ENCODE peak calls at places on chromosomes 12 and 14, in five cellular contexts. K, T, G, Y and U are unnamed samples.

GRCh38 chr14:61051046-61051445 is 70.0 kb downstream of the SLC38A6 start:
- DNase-seq in K (no peak), T (peak; percentile 50), G (no peak), Y (no peak), U (no peak)

GRCh38 chr14:54566152-54566409 is 847 bp upstream of the SAMD4A start:
- DNase-seq in K (no peak), T (no peak), G (no peak), Y (no peak), U (no peak)

GRCh38 chr14:77043984-77044485 is 15.5 kb upstream of the IRF2BPL start:
- DNase-seq in K (no peak), T (peak; percentile 57), G (no peak), Y (no peak), U (no peak)

GRCh38 chr12:122167328-122167925 is 6.6 kb downstream of the IL31 start:
- DNase-seq in K (peak; percentile 22), T (no peak), G (peak; percentile 67), Y (no peak), U (no peak)

GRCh38 chr12:52346596-52346995 is 20.7 kb downstream of the KRT85 start:
- DNase-seq in K (no peak), T (no peak), G (peak; percentile 40), Y (no peak), U (no peak)

GRCh38 chr14:97033556-97034081 is 236.4 kb downstream of the VRK1 start:
- DNase-seq in K (no peak), T (no peak), G (no peak), Y (no peak), U (no peak)

GRCh38 chr12:95169368-95169767 is 47.9 kb downstream of the FGD6 start:
- DNase-seq in K (peak; percentile 80), T (no peak), G (peak; percentile 78), Y (peak; percentile 89), U (no peak)

GRCh38 chr12:2251485-2252179 is 198.8 kb downstream of the CACNA1C start:
- DNase-seq in K (no peak), T (no peak), G (no peak), Y (no peak), U (no peak)

GRCh38 chr12:57089259-57090245 is 638 bp downstream of the NAB2 start:
- DNase-seq in K (no peak), T (peak; percentile 80), G (peak; percentile 58), Y (no peak), U (peak; percentile 34)

GRCh38 chr14:50139192-50139591 is 22.8 kb upstream of the VCPKMT start:
- DNase-seq in K (no peak), T (no peak), G (no peak), Y (no peak), U (no peak)

GRCh38 chr14:71416392-71416791 is 509.1 kb downstream of the PCNX1 start:
- DNase-seq in K (no peak), T (no peak), G (no peak), Y (no peak), U (no peak)

GRCh38 chr12:117090388-117090787 is 8.8 kb downstream of the TESC start:
- DNase-seq in K (no peak), T (no peak), G (no peak), Y (no peak), U (no peak)

GRCh38 chr14:33568935-33569579 is 381.8 kb downstream of the EGLN3 start:
- DNase-seq in K (no peak), T (no peak), G (no peak), Y (no peak), U (no peak)

GRCh38 chr12:13101854-13102375 is 1.6 kb downstream of the GSG1 start:
- DNase-seq in K (peak; percentile 62), T (no peak), G (peak; percentile 92), Y (peak; percentile 85), U (no peak)

GRCh38 chr12:6202846-6203245 is 2.6 kb downstream of the CD9 start:
- DNase-seq in K (no peak), T (no peak), G (no peak), Y (no peak), U (no peak)
- H3K4me1 ChIP-seq in K (peaks cover 47% of the 10 kb centered on the region), T (peaks cover 33% of the 10 kb centered on the region), G (peaks cover 3% of the 10 kb centered on the region), Y (peaks cover 21% of the 10 kb centered on the region), U (no peaks in the 10 kb centered on the region)

DNA sequence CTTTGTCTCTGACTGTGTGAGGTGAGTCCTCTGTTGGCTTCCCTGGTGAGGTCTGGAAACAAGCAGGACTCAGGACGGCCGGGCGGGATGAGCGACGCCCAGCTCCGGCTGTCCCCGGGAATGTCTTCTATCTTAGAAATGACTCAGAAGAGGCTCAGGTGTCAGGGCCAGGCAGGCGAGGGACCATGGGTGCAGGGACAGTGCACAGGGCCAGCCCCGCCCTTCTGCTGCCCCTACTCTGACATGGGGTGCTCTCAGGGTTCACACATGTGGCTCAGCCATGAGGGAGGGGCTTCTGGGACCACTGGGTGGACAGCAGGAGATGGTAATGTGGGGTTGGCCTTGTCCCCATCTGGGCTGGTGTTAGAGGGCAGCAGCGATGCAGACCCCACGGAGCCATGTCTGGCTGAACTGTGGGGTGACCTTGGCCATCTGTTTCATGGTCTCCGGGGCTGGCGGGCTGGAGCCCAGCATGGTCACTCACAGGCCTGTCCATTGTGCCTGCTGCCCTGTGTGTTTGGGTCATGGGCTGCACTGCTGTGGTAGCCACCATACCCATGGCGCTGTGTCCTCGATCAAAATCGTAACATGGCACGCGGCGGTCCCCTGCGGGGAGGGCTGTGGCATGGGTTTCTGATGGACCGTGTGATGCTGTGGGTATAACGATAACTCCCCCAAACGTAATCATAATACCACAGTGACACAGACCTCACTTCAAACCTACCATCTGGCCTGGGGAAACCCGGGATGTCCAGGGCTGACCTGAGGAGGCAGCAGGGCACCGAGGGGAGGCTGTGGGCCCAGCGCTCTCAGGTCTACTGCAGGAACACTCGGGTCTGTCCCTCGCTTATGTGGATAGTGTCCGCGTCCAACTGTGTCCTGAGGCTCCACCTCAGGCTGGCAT is 368.8 kb downstream of the TMEM121 start:
- DNase-seq in K (no peak), T (peak; percentile 16), G (no peak), Y (no peak), U (no peak)
- H3K9me3 ChIP-seq in K (no peaks in the 10 kb centered on the region), T (no peaks in the 10 kb centered on the region), G (no peaks in the 10 kb centered on the region), Y (peaks cover 3% of the 10 kb centered on the region), U (no peaks in the 10 kb centered on the region)

DNA sequence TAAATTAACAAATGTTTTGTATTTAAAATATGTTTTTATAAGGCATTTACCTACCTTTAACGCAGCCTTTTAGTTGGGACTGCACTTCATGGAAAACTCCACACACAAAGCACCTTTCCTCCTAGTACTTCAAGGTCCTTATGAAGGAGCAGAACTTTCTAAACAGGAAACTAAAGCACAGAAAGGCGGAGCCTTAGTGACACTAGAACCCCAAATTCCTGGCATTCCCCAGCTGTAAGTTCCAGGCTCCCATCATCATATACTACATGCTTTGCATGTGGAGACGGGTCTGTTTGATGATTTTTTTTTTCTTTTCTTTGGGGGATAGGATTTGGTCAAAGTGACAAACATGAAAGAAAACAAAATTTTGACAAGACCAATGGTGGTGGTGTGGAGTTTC is 39.5 kb downstream of the STXBP6 start:
- DNase-seq in K (no peak), T (no peak), G (no peak), Y (peak; percentile 5), U (no peak)
- H3K4me1 ChIP-seq in K (peaks cover 50% of the 10 kb centered on the region), T (no peaks in the 10 kb centered on the region), G (peaks cover 4% of the 10 kb centered on the region), Y (peaks cover 31% of the 10 kb centered on the region), U (no peaks in the 10 kb centered on the region)

DNA sequence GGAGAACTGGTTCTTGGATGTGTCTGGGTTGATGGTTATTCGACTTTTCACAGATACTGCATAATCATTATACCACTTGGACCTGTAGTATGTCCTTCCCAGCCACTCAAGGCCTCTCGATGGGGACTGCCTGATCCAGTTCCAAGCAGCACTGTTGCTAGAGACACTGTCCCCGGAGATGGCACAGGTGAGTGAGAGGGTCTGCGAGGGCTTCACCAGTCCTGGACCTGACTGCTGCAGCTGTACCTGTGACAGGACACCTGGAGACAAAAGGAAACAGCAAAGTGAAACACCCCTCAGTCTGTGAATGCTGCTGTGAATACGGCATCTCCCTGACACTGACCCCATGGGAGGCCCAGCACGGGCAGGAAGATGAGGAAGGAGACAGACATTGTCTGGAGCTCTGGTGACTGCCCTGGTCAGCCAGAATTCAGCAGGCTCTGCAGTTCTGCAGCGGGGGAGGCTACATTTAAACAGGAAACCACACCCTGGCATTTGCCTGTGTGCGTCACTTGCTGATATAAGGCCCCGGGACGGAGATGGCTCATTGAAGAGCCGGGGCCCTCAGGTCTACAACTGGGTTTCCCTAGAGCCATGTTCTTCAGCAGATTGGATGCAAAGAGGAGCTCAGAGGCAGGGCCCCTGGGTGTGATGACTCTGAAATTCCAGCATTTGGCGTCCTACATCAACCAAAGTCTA is 413.6 kb downstream of the TMEM121 start:
- DNase-seq in K (no peak), T (no peak), G (no peak), Y (no peak), U (no peak)
- H3K9me3 ChIP-seq in K (peaks cover 13% of the 10 kb centered on the region), T (peaks cover 7% of the 10 kb centered on the region), G (no peaks in the 10 kb centered on the region), Y (peaks cover 20% of the 10 kb centered on the region), U (no peaks in the 10 kb centered on the region)

GRCh38 chr12:124525455-124525854 is 42.0 kb downstream of the NCOR2 start:
- DNase-seq in K (no peak), T (peak; percentile 92), G (no peak), Y (no peak), U (no peak)
- H3K4me1 ChIP-seq in K (peaks cover 2% of the 10 kb centered on the region), T (peaks cover 63% of the 10 kb centered on the region), G (no peaks in the 10 kb centered on the region), Y (peaks cover 18% of the 10 kb centered on the region), U (no peaks in the 10 kb centered on the region)